ENCODE peak calls at places on chromosome X, in six cellular contexts. One of them, this sample, is unnamed.

GRCh38 chrX:67582436-67582835 is 38.6 kb downstream of the AR start:
- DNase-seq in neuronal stem cell: no peak
- DNase-seq in IMR-90: no peak
- DNase-seq in H9: no peak
- DNase-seq in trophoblast cell: no peak
- DNase-seq in H1: no peak
- DNase-seq in this sample: no peak

GRCh38 chrX:14672611-14673172 is 143.4 kb downstream of the GLRA2 start:
- DNase-seq in neuronal stem cell: no peak
- DNase-seq in H9: no peak
- DNase-seq in IMR-90: no peak
- DNase-seq in H1: no peak
- DNase-seq in trophoblast cell: no peak
- DNase-seq in this sample: no peak

GRCh38 chrX:110384490-110384889 is 25.8 kb downstream of the RTL9 start:
- DNase-seq in neuronal stem cell: no peak
- DNase-seq in trophoblast cell: no peak
- DNase-seq in H1: no peak
- DNase-seq in IMR-90: peak
- DNase-seq in H9: no peak
- DNase-seq in this sample: peak

GRCh38 chrX:69046996-69047490 is 118.2 kb downstream of the PJA1 start:
- DNase-seq in H1: peak
- DNase-seq in IMR-90: no peak
- DNase-seq in neuronal stem cell: no peak
- DNase-seq in H9: peak
- DNase-seq in trophoblast cell: no peak
- DNase-seq in this sample: no peak

GRCh38 chrX:106170318-106170717 is 2.2 kb downstream of the PWWP3B start:
- DNase-seq in IMR-90: no peak
- DNase-seq in H9: no peak
- DNase-seq in trophoblast cell: no peak
- DNase-seq in neuronal stem cell: no peak
- DNase-seq in H1: no peak
- DNase-seq in this sample: peak

GRCh38 chrX:100895365-100896075 is 21.4 kb upstream of the NOX1 start:
- DNase-seq in neuronal stem cell: peak
- DNase-seq in IMR-90: peak
- DNase-seq in trophoblast cell: peak
- DNase-seq in H9: peak
- DNase-seq in H1: peak
- DNase-seq in this sample: peak

GRCh38 chrX:37921758-37922157 is 74.4 kb upstream of the DYNLT3 start:
- DNase-seq in H9: no peak
- DNase-seq in IMR-90: peak
- DNase-seq in trophoblast cell: no peak
- DNase-seq in H1: no peak
- DNase-seq in neuronal stem cell: no peak
- DNase-seq in this sample: peak

GRCh38 chrX:18410038-18410437 is 15.4 kb upstream of the CDKL5 start:
- DNase-seq in H9: no peak
- DNase-seq in trophoblast cell: no peak
- DNase-seq in neuronal stem cell: no peak
- DNase-seq in IMR-90: peak
- DNase-seq in H1: no peak
- DNase-seq in this sample: peak

GRCh38 chrX:110418220-110418856 is 59.7 kb downstream of the RTL9 start:
- DNase-seq in neuronal stem cell: no peak
- DNase-seq in IMR-90: peak
- DNase-seq in H9: peak
- DNase-seq in H1: no peak
- DNase-seq in trophoblast cell: no peak
- DNase-seq in this sample: peak

GRCh38 chrX:45621356-45622041 is 420.8 kb upstream of the DIPK2B start:
- DNase-seq in IMR-90: peak
- DNase-seq in H9: no peak
- DNase-seq in neuronal stem cell: no peak
- DNase-seq in H1: no peak
- DNase-seq in trophoblast cell: peak
- DNase-seq in this sample: peak

GRCh38 chrX:139691843-139692505 is 16.0 kb downstream of the MCF2 start:
- DNase-seq in IMR-90: no peak
- DNase-seq in H9: peak
- DNase-seq in H1: peak
- DNase-seq in neuronal stem cell: peak
- DNase-seq in trophoblast cell: no peak
- DNase-seq in this sample: no peak

GRCh38 chrX:108307408-108308085 is 130.7 kb downstream of the COL4A6 start:
- DNase-seq in H1: no peak
- DNase-seq in H9: no peak
- DNase-seq in IMR-90: peak
- DNase-seq in trophoblast cell: peak
- DNase-seq in neuronal stem cell: no peak
- DNase-seq in this sample: no peak

GRCh38 chrX:42089014-42089413 is 165.7 kb upstream of the CASK start:
- DNase-seq in IMR-90: no peak
- DNase-seq in H9: peak
- DNase-seq in trophoblast cell: no peak
- DNase-seq in H1: no peak
- DNase-seq in neuronal stem cell: peak
- DNase-seq in this sample: no peak

GRCh38 chrX:120310861-120311631 is at the start of gene TMEM255A:
- DNase-seq in trophoblast cell: peak
- DNase-seq in neuronal stem cell: peak
- DNase-seq in H1: peak
- DNase-seq in H9: peak
- DNase-seq in IMR-90: no peak
- DNase-seq in this sample: no peak

GRCh38 chrX:22194207-22194606 is 78.5 kb upstream of the CBLL2 start:
- DNase-seq in trophoblast cell: no peak
- DNase-seq in neuronal stem cell: no peak
- DNase-seq in IMR-90: no peak
- DNase-seq in H1: no peak
- DNase-seq in H9: no peak
- DNase-seq in this sample: no peak

GRCh38 chrX:87728024-87728423 is 210.4 kb downstream of the KLHL4 start:
- DNase-seq in IMR-90: no peak
- DNase-seq in H1: no peak
- DNase-seq in neuronal stem cell: no peak
- DNase-seq in H9: no peak
- DNase-seq in trophoblast cell: no peak
- DNase-seq in this sample: no peak

GRCh38 chrX:10818651-10819050 is 198.3 kb upstream of the MID1 start:
- DNase-seq in IMR-90: no peak
- DNase-seq in neuronal stem cell: no peak
- DNase-seq in trophoblast cell: no peak
- DNase-seq in H1: no peak
- DNase-seq in H9: no peak
- DNase-seq in this sample: no peak

GRCh38 chrX:120286733-120287512 is 24.3 kb downstream of the TMEM255A start:
- DNase-seq in neuronal stem cell: no peak
- DNase-seq in trophoblast cell: no peak
- DNase-seq in H9: no peak
- DNase-seq in IMR-90: no peak
- DNase-seq in H1: no peak
- DNase-seq in this sample: no peak

GRCh38 chrX:128057421-128057820 is 5.2 kb upstream of the ACTRT1 start:
- DNase-seq in H9: no peak
- DNase-seq in H1: no peak
- DNase-seq in neuronal stem cell: no peak
- DNase-seq in IMR-90: no peak
- DNase-seq in trophoblast cell: no peak
- DNase-seq in this sample: no peak

GRCh38 chrX:40867352-40867751 is 132.0 kb upstream of the MED14 start:
- DNase-seq in H9: no peak
- DNase-seq in H1: no peak
- DNase-seq in trophoblast cell: no peak
- DNase-seq in IMR-90: peak
- DNase-seq in neuronal stem cell: no peak
- DNase-seq in this sample: peak

GRCh38 chrX:20320461-20321159 is 53.9 kb upstream of the RPS6KA3 start:
- DNase-seq in H9: no peak
- DNase-seq in neuronal stem cell: no peak
- DNase-seq in trophoblast cell: no peak
- DNase-seq in H1: no peak
- DNase-seq in IMR-90: no peak
- DNase-seq in this sample: no peak

GRCh38 chrX:24276011-24276410 is 37.9 kb downstream of the SUPT20HL2 start:
- DNase-seq in IMR-90: no peak
- DNase-seq in neuronal stem cell: no peak
- DNase-seq in H9: no peak
- DNase-seq in H1: no peak
- DNase-seq in trophoblast cell: no peak
- DNase-seq in this sample: no peak

GRCh38 chrX:154540897-154541535 is 5.6 kb downstream of the G6PD start:
- DNase-seq in H1: no peak
- DNase-seq in IMR-90: no peak
- DNase-seq in neuronal stem cell: no peak
- DNase-seq in trophoblast cell: no peak
- DNase-seq in H9: no peak
- DNase-seq in this sample: no peak

GRCh38 chrX:39905475-39905889 is 192.3 kb downstream of the BCOR start:
- DNase-seq in trophoblast cell: no peak
- DNase-seq in H9: no peak
- DNase-seq in IMR-90: peak
- DNase-seq in neuronal stem cell: no peak
- DNase-seq in H1: no peak
- DNase-seq in this sample: no peak

GRCh38 chrX:149630681-149631292 is 805 bp downstream of the TMEM185A start:
- DNase-seq in trophoblast cell: no peak
- DNase-seq in H1: no peak
- DNase-seq in IMR-90: peak
- DNase-seq in H9: no peak
- DNase-seq in neuronal stem cell: no peak
- DNase-seq in this sample: peak

GRCh38 chrX:33840176-33840575 is 291.9 kb downstream of the FAM47A start:
- DNase-seq in H1: no peak
- DNase-seq in H9: no peak
- DNase-seq in neuronal stem cell: peak
- DNase-seq in trophoblast cell: no peak
- DNase-seq in IMR-90: no peak
- DNase-seq in this sample: no peak

GRCh38 chrX:102345916-102346315 is 93.9 kb downstream of the NXF2B start:
- DNase-seq in IMR-90: peak
- DNase-seq in H1: peak
- DNase-seq in trophoblast cell: peak
- DNase-seq in neuronal stem cell: peak
- DNase-seq in H9: peak
- DNase-seq in this sample: peak

GRCh38 chrX:145393702-145394235 is 146.5 kb downstream of the SPANXN1 start:
- DNase-seq in neuronal stem cell: no peak
- DNase-seq in IMR-90: no peak
- DNase-seq in trophoblast cell: no peak
- DNase-seq in H9: peak
- DNase-seq in H1: no peak
- DNase-seq in this sample: no peak

GRCh38 chrX:47674776-47675175 is 15.8 kb upstream of the UXT start:
- DNase-seq in IMR-90: no peak
- DNase-seq in neuronal stem cell: no peak
- DNase-seq in trophoblast cell: no peak
- DNase-seq in H9: no peak
- DNase-seq in H1: no peak
- DNase-seq in this sample: no peak
- H4K91ac ChIP-seq in IMR-90: no peak
- H4K91ac ChIP-seq in neuronal stem cell: no peak
- H4K91ac ChIP-seq in trophoblast cell: no peak
- H4K91ac ChIP-seq in H9: no peak
- H4K91ac ChIP-seq in H1: no peak
- H4K91ac ChIP-seq in this sample: no peak

DNA sequence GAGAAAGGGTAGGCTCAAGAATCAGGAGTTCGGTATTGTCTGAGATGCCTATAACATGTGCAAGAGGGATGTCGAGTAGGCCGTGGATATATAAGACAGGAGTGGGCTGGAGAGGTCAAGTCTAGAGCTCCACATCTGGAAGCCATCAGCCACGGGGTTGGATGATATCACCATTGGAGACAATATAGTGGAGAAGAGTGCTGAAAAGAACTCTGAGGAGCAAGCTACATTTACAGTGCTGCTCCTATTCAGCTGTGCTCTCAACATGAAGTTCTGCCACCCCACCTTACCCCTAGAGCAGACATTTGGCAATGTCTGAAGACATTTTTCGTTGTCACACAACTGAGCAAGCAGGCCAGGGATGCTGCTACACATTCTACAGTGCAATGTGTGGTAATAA is 21.0 kb upstream of the PLAC1 start:
- DNase-seq in H1: no peak
- DNase-seq in IMR-90: peak
- DNase-seq in H9: no peak
- DNase-seq in trophoblast cell: no peak
- DNase-seq in neuronal stem cell: no peak
- DNase-seq in this sample: peak
- H4K91ac ChIP-seq in H1: no peak
- H4K91ac ChIP-seq in IMR-90: no peak
- H4K91ac ChIP-seq in H9: no peak
- H4K91ac ChIP-seq in trophoblast cell: no peak
- H4K91ac ChIP-seq in neuronal stem cell: no peak
- H4K91ac ChIP-seq in this sample: no peak

GRCh38 chrX:7147431-7147977 is at the start of gene STS:
- DNase-seq in H9: peak
- DNase-seq in neuronal stem cell: peak
- DNase-seq in H1: peak
- DNase-seq in IMR-90: peak
- DNase-seq in trophoblast cell: peak
- DNase-seq in this sample: peak
- H4K91ac ChIP-seq in H9: no peak
- H4K91ac ChIP-seq in neuronal stem cell: no peak
- H4K91ac ChIP-seq in H1: no peak
- H4K91ac ChIP-seq in IMR-90: peak
- H4K91ac ChIP-seq in trophoblast cell: peak
- H4K91ac ChIP-seq in this sample: peak

DNA sequence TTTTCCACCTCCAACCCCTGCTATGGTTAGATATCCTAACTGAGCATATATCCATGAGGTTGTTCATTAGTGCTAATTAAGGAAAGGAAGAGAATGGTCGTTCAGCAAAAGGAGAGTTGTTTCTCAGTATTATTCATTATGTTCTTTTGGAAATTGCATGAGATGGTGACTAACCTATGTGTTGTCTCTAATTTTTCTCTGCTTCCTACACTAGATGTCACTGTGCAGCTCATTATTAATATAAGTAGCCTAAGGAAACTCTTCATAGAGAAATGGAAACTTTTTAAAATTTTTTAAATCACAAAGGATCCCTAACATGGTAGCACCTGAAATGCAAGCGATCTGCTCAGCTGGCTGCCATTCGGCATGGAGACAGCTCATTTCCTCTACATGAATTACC is 67.7 kb upstream of the FAM9A start:
- DNase-seq in H1: no peak
- DNase-seq in H9: no peak
- DNase-seq in IMR-90: peak
- DNase-seq in neuronal stem cell: no peak
- DNase-seq in trophoblast cell: no peak
- DNase-seq in this sample: peak
- H4K91ac ChIP-seq in H1: no peak
- H4K91ac ChIP-seq in H9: no peak
- H4K91ac ChIP-seq in IMR-90: peak
- H4K91ac ChIP-seq in neuronal stem cell: no peak
- H4K91ac ChIP-seq in trophoblast cell: no peak
- H4K91ac ChIP-seq in this sample: no peak